ENCODE peak calls at places on chromosomes 1 and 21, in ten cellular contexts. L, K, T, R, S, F, W, I, G and X are unnamed samples.
A peak's percentile ranks its signal among the peaks of the same experiment; 100 is the strongest.

GRCh38 chr1:8239039-8239305 is 78.9 kb upstream of the SLC45A1 start:
- DNase-seq in L (peak; percentile 57), K (peak; percentile 63), T (peak; percentile 66), R (peak; percentile 58), S (peak; percentile 37), F (no peak), W (no peak), I (peak; percentile 69), G (peak; percentile 52), X (peak; percentile 49)

GRCh38 chr1:54750596-54750995 is 13.7 kb downstream of the PARS2 start:
- DNase-seq in L (no peak), K (no peak), T (no peak), R (no peak), S (no peak), F (no peak), W (no peak), I (no peak), G (no peak), X (no peak)

GRCh38 chr1:23393706-23394105 is 24.1 kb upstream of the ZNF436 start:
- DNase-seq in L (peak; percentile 33), K (peak; percentile 84), T (peak; percentile 4), R (peak; percentile 76), S (no peak), F (no peak), W (no peak), I (peak; percentile 87), G (peak; percentile 37), X (peak; percentile 64)

GRCh38 chr21:42524341-42525227 is 10.9 kb downstream of the SLC37A1 start:
- DNase-seq in L (peak; percentile 81), K (peak; percentile 56), T (peak; percentile 22), R (peak; percentile 52), S (peak; percentile 37), F (peak; percentile 75), W (peak; percentile 64), I (peak; percentile 86), G (no peak), X (peak; percentile 71)

GRCh38 chr1:27726173-27726793 is 522 bp downstream of the FAM76A start:
- DNase-seq in L (peak; percentile 57), K (peak; percentile 33), T (peak; percentile 28), R (peak; percentile 20), S (peak; percentile 48), F (peak; percentile 86), W (peak; percentile 35), I (peak; percentile 84), G (peak; percentile 62), X (peak; percentile 51)

GRCh38 chr1:200907611-200908097 is 13.0 kb downstream of the INAVA start:
- DNase-seq in L (no peak), K (no peak), T (peak; percentile 65), R (no peak), S (no peak), F (no peak), W (no peak), I (no peak), G (no peak), X (no peak)

GRCh38 chr1:11782127-11782708 is 20.2 kb downstream of the C1orf167 start:
- DNase-seq in L (no peak), K (no peak), T (no peak), R (no peak), S (no peak), F (no peak), W (no peak), I (peak; percentile 61), G (no peak), X (no peak)

GRCh38 chr1:31939484-31940329 is 1.5 kb upstream of the PTP4A2 start:
- DNase-seq in L (no peak), K (peak; percentile 91), T (peak; percentile 86), R (peak; percentile 90), S (peak; percentile 64), F (peak; percentile 20), W (peak; percentile 79), I (peak; percentile 58), G (peak; percentile 61), X (peak; percentile 80)

GRCh38 chr1:14732726-14733052 is 134.2 kb downstream of the KAZN start:
- DNase-seq in L (no peak), K (no peak), T (no peak), R (no peak), S (no peak), F (no peak), W (no peak), I (no peak), G (no peak), X (no peak)

GRCh38 chr1:6419803-6420593 is at the start of gene HES2:
- DNase-seq in L (no peak), K (no peak), T (peak; percentile 77), R (no peak), S (no peak), F (peak; percentile 62), W (no peak), I (peak; percentile 71), G (no peak), X (peak; percentile 81)

GRCh38 chr1:63405021-63405420 is 37.6 kb downstream of the ALG6 start:
- DNase-seq in L (no peak), K (no peak), T (peak; percentile 73), R (no peak), S (no peak), F (no peak), W (no peak), I (no peak), G (no peak), X (no peak)

GRCh38 chr1:182629674-182630073 is 25.5 kb upstream of the RGS16 start:
- DNase-seq in L (no peak), K (no peak), T (no peak), R (no peak), S (no peak), F (peak; percentile 40), W (peak; percentile 39), I (no peak), G (no peak), X (no peak)

GRCh38 chr21:45504516-45505415 is 37.5 kb downstream of the SLC19A1 start:
- DNase-seq in L (no peak), K (no peak), T (no peak), R (no peak), S (no peak), F (no peak), W (no peak), I (peak; percentile 36), G (peak; percentile 17), X (peak; percentile 25)

DNA sequence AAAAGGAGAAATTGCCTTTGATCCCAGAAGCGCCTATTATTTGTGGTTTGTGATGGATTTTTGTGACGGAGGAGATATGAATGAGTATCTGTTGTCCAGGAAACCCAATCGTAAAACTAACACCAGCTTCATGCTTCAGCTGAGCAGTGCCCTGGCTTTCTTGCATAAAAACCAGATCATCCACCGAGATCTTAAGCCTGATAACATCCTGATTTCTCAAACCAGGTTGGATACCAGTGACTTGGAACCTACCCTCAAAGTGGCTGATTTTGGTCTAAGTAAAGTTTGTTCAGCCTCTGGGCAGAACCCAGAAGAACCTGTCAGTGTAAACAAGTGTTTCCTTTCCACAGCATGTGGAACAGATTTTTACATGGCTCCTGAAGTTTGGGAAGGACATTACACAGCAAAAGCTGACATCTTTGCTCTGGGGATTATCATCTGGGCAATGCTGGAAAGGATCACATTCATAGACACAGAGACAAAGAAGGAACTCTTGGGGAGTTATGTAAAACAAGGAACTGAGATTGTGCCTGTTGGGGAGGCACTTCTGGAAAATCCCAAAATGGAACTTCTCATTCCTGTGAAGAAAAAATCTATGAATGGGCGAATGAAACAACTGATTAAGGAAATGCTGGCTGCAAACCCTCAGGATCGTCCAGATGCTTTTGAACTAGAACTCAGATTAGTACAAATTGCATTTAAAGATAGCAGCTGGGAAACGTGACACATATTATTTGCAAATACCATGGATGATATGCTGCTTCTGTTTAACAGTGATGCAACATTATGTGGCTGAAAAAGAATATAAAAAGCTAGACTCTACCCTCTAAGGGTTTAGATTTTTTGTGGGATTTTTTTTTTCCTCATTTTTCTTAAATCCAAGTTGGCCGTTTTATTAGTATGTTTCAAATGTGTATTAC is 10.5 kb downstream of the PDIK1L start:
- DNase-seq in L (no peak), K (no peak), T (peak; percentile 84), R (no peak), S (no peak), F (no peak), W (no peak), I (no peak), G (no peak), X (no peak)
- H3K4me1 ChIP-seq in L (peaks cover 3% of the 10 kb centered on the region), K (peaks cover 3% of the 10 kb centered on the region), T (peaks cover 58% of the 10 kb centered on the region), R (no peaks in the 10 kb centered on the region), S (peaks cover 68% of the 10 kb centered on the region), F (no peaks in the 10 kb centered on the region), W (peaks cover 22% of the 10 kb centered on the region), I (no peaks in the 10 kb centered on the region), G (no peaks in the 10 kb centered on the region), X (peaks cover 10% of the 10 kb centered on the region)

GRCh38 chr1:109493805-109494539 is at the start of gene CYB561D1:
- DNase-seq in L (peak; percentile 88), K (peak; percentile 77), T (peak; percentile 88), R (peak; percentile 78), S (peak; percentile 83), F (peak; percentile 93), W (peak; percentile 88), I (peak; percentile 95), G (peak; percentile 90), X (peak; percentile 92)
- H3K9me3 ChIP-seq in L (no peaks in the 10 kb centered on the region), K (no peaks in the 10 kb centered on the region), T (no peaks in the 10 kb centered on the region), R (no peaks in the 10 kb centered on the region), S (no peaks in the 10 kb centered on the region), F (no peaks in the 10 kb centered on the region), W (no peaks in the 10 kb centered on the region), I (no peaks in the 10 kb centered on the region), G (no peaks in the 10 kb centered on the region), X (no peaks in the 10 kb centered on the region)

DNA sequence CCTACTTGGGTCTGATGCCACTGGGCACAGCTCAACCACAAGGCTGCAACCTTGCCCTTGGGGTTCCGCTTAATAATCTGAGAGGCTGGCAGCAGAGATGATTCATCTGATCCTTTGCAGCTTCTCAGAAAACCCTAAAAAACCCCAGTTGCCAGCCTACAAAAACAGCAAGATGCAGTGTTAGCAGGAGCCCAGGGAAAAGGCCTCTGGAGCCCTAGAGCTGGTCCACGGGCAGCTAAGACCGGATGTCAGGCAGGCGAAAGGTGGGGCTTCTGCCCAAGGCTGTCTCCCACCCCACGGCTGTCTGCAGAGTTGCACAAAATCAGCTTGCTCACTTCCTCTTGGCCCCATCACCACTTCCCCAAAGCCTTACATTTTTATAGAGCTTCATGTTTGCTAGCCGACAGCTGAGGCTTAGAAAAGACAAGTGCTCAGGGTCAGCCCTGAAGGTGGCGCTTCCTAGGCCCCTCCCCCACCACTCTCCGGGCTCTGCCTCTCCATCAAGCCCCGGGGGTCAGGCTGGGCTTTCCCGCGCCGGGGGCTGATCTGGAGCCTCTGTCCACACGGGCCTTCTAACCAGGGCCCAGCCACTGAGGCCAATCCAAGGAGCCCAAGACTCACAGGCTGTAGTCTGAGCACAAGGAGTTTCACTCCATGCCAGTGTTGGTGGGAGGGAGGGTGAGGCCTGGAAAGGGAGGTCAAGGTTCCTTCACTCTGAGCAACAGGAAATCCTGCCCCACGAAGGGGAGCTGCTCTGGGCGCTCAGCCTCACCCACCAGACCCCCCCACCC is 4.2 kb upstream of the ADORA3 start:
- DNase-seq in L (peak; percentile 77), K (peak; percentile 50), T (peak; percentile 72), R (peak; percentile 55), S (no peak), F (peak; percentile 81), W (peak; percentile 68), I (peak; percentile 91), G (peak; percentile 74), X (peak; percentile 87)
- H3K4me3 ChIP-seq in L (peak overlapping the region; percentile 2), K (peak overlapping the region; percentile 19), T (peak overlapping the region; percentile 60), R (no peak overlapping the region), S (no peak overlapping the region), F (peak overlapping the region; percentile 44), W (peak overlapping the region; percentile 58), I (peak overlapping the region; percentile 2), G (peak overlapping the region; percentile 43), X (no peak overlapping the region)

DNA sequence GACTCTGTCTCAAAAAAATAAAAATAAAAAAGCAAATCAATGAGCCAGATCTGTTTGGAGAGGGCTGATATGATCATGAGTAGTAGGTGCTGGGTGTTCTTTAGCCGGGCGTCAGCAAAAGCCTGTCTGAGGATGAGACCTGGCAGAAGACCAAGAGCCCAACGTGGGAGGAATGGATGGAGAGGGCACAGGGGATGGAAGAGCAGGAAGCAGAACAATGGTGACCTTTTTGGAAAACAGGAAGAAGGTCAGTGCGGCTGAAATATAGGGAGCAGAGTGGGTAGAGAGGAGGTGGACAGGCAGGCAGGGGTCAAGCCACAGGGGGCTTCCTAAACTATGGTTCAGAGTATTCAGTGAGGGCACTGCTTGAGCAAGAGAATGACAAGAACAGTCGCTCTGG is 30.9 kb downstream of the VWA5B1 start:
- DNase-seq in L (peak; percentile 35), K (no peak), T (no peak), R (no peak), S (no peak), F (no peak), W (no peak), I (no peak), G (no peak), X (no peak)
- H3K4me1 ChIP-seq in L (no peaks in the 10 kb centered on the region), K (peaks cover 7% of the 10 kb centered on the region), T (no peaks in the 10 kb centered on the region), R (peaks cover 9% of the 10 kb centered on the region), S (no peaks in the 10 kb centered on the region), F (peaks cover 8% of the 10 kb centered on the region), W (peaks cover 4% of the 10 kb centered on the region), I (peaks cover 2% of the 10 kb centered on the region), G (no peaks in the 10 kb centered on the region), X (no peaks in the 10 kb centered on the region)